ENCODE peak calls at places on chromosomes 16 and 17, in four cellular contexts. One of them, this sample, is unnamed.

GRCh38 chr17:42832213-42832933 is 824 bp upstream of the PSME3 start:
- DNase-seq in prostate gland: no peak
- DNase-seq in heart right ventricle: no peak
- DNase-seq in kidney epithelial cell: no peak
- DNase-seq in this sample: no peak

GRCh38 chr17:7179317-7180254 is at the start of gene ASGR1:
- DNase-seq in heart right ventricle: no peak
- DNase-seq in prostate gland: no peak
- DNase-seq in kidney epithelial cell: no peak
- DNase-seq in this sample: no peak

GRCh38 chr17:218711-219110 is 37.3 kb upstream of the DOC2B start:
- DNase-seq in heart right ventricle: no peak
- DNase-seq in kidney epithelial cell: no peak
- DNase-seq in prostate gland: no peak
- DNase-seq in this sample: peak

GRCh38 chr16:57430955-57431354 is 16.2 kb downstream of the CIAPIN1 start:
- DNase-seq in kidney epithelial cell: no peak
- DNase-seq in heart right ventricle: no peak
- DNase-seq in prostate gland: no peak
- DNase-seq in this sample: no peak

GRCh38 chr17:40015005-40015997 is at the start of gene CSF3:
- DNase-seq in kidney epithelial cell: no peak
- DNase-seq in prostate gland: no peak
- DNase-seq in heart right ventricle: no peak
- DNase-seq in this sample: peak

GRCh38 chr16:23901178-23902131 is 65.7 kb downstream of the PRKCB start:
- DNase-seq in heart right ventricle: no peak
- DNase-seq in kidney epithelial cell: no peak
- DNase-seq in prostate gland: no peak
- DNase-seq in this sample: peak

GRCh38 chr16:58713742-58714141 is 20.4 kb downstream of the GOT2 start:
- DNase-seq in kidney epithelial cell: no peak
- DNase-seq in prostate gland: no peak
- DNase-seq in heart right ventricle: no peak
- DNase-seq in this sample: no peak

GRCh38 chr17:21689604-21690003 is 2.7 kb upstream of the KCNJ18 start:
- DNase-seq in kidney epithelial cell: peak
- DNase-seq in heart right ventricle: no peak
- DNase-seq in prostate gland: no peak
- DNase-seq in this sample: peak

GRCh38 chr17:67506966-67507365 is 129.9 kb downstream of the PITPNC1 start:
- DNase-seq in heart right ventricle: no peak
- DNase-seq in kidney epithelial cell: no peak
- DNase-seq in prostate gland: no peak
- DNase-seq in this sample: no peak

GRCh38 chr17:45282683-45283644 is 21.1 kb upstream of the SPATA32 start:
- DNase-seq in kidney epithelial cell: no peak
- DNase-seq in prostate gland: no peak
- DNase-seq in heart right ventricle: peak
- DNase-seq in this sample: peak

GRCh38 chr16:50081428-50082018 is 15.8 kb downstream of the HEATR3 start:
- DNase-seq in heart right ventricle: no peak
- DNase-seq in kidney epithelial cell: no peak
- DNase-seq in prostate gland: no peak
- DNase-seq in this sample: no peak

GRCh38 chr16:84198401-84198800 is 7.4 kb downstream of the ADAD2 start:
- DNase-seq in heart right ventricle: no peak
- DNase-seq in prostate gland: no peak
- DNase-seq in kidney epithelial cell: no peak
- DNase-seq in this sample: no peak

GRCh38 chr17:9283909-9284308 is 262.6 kb downstream of the NTN1 start:
- DNase-seq in prostate gland: no peak
- DNase-seq in heart right ventricle: no peak
- DNase-seq in kidney epithelial cell: no peak
- DNase-seq in this sample: no peak

GRCh38 chr16:62642677-62643076 is 606.4 kb upstream of the CDH8 start:
- DNase-seq in heart right ventricle: no peak
- DNase-seq in kidney epithelial cell: no peak
- DNase-seq in prostate gland: no peak
- DNase-seq in this sample: no peak

GRCh38 chr17:74453665-74454196 is 12.7 kb upstream of the CD300A start:
- DNase-seq in heart right ventricle: no peak
- DNase-seq in prostate gland: no peak
- DNase-seq in kidney epithelial cell: no peak
- DNase-seq in this sample: no peak

GRCh38 chr17:27424516-27424915 is 31.7 kb upstream of the KSR1 start:
- DNase-seq in heart right ventricle: no peak
- DNase-seq in prostate gland: no peak
- DNase-seq in kidney epithelial cell: no peak
- DNase-seq in this sample: no peak

GRCh38 chr17:17877548-17878358 is 41.0 kb upstream of the SREBF1 start:
- DNase-seq in kidney epithelial cell: no peak
- DNase-seq in prostate gland: peak
- DNase-seq in heart right ventricle: peak
- DNase-seq in this sample: peak

DNA sequence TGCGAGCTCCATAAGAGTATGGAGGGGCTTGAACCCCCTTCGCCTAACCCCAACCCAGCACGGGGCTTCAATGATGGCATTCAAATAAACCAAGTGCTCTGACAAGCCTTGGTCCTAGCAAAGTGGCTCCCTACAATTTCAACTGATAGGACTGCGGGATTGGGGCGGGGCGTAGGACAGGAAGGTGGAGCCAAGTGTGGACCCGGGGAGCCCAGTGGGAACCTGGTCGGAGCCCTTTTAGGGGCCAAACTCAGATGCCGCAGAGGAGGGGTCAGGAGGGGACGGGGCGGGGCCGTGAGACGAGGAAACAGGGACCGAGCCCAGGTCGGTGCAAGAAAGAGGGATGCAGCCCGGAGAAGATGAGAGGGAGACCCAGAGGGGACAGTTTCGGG is 13.2 kb upstream of the CDIPT start:
- DNase-seq in kidney epithelial cell: no peak
- DNase-seq in prostate gland: no peak
- DNase-seq in heart right ventricle: no peak
- DNase-seq in this sample: no peak
- H3K4me3 ChIP-seq in kidney epithelial cell: no peak
- H3K4me3 ChIP-seq in prostate gland: no peak
- H3K4me3 ChIP-seq in heart right ventricle: no peak
- H3K4me3 ChIP-seq in this sample: no peak

GRCh38 chr17:32276217-32276616 is 10.6 kb downstream of the RHBDL3 start:
- DNase-seq in kidney epithelial cell: no peak
- DNase-seq in heart right ventricle: no peak
- DNase-seq in prostate gland: no peak
- DNase-seq in this sample: no peak
- H3K4me3 ChIP-seq in kidney epithelial cell: no peak
- H3K4me3 ChIP-seq in heart right ventricle: no peak
- H3K4me3 ChIP-seq in prostate gland: no peak
- H3K4me3 ChIP-seq in this sample: no peak

DNA sequence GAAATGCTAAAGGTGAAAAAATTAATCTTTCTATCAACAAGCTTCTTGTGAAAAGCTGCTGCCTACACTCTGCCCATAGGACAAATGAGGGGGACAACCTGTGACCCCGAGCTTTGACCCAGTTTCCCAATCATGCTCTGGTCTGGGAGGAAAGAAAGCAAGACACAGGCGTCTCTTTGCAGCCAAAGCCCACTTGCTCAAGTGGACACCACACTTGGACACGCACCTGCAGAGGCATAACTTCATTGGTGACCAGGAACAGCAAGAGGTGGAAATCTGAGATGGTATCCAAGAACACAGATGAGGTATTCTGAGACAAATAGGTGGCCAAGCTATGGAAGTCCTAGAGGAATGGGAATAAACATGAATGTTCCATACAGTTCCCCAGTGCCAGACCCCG is 15.0 kb upstream of the FAAP100 start:
- DNase-seq in kidney epithelial cell: no peak
- DNase-seq in heart right ventricle: no peak
- DNase-seq in prostate gland: no peak
- DNase-seq in this sample: no peak
- H3K4me3 ChIP-seq in kidney epithelial cell: no peak
- H3K4me3 ChIP-seq in heart right ventricle: no peak
- H3K4me3 ChIP-seq in prostate gland: no peak
- H3K4me3 ChIP-seq in this sample: no peak

GRCh38 chr16:88941933-88942909 is 34.8 kb downstream of the CBFA2T3 start:
- DNase-seq in kidney epithelial cell: no peak
- DNase-seq in heart right ventricle: peak
- DNase-seq in prostate gland: no peak
- DNase-seq in this sample: peak
- H3K4me3 ChIP-seq in kidney epithelial cell: no peak
- H3K4me3 ChIP-seq in heart right ventricle: peak
- H3K4me3 ChIP-seq in prostate gland: peak
- H3K4me3 ChIP-seq in this sample: peak

DNA sequence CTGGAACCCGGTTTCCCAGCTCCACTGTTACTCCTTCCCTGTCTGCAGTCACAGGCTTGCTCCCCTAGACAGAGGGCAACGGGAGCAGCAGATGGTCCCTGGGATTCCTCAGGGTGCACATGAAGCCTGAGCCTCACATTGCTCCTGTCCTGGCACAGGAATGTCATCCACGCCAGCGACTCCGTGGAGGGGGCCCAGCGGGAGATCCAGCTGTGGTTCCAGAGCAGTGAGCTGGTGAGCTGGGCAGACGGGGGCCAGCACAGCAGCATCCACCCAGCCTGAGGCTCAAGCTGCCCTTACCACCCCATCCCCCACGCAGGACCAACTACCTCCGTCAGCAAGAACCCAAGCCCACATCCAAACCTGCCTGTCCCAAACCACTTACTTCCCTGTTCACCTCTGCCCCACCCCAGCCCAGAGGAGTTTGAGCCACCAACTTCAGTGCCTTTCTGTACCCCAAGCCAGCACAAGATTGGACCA is 1.6 kb upstream of the DECR2 start:
- DNase-seq in kidney epithelial cell: no peak
- DNase-seq in prostate gland: no peak
- DNase-seq in heart right ventricle: no peak
- DNase-seq in this sample: peak
- H3K4me3 ChIP-seq in kidney epithelial cell: no peak
- H3K4me3 ChIP-seq in prostate gland: no peak
- H3K4me3 ChIP-seq in heart right ventricle: no peak
- H3K4me3 ChIP-seq in this sample: no peak

GRCh38 chr16:14304891-14305459 is 233.9 kb downstream of the MRTFB start:
- DNase-seq in kidney epithelial cell: no peak
- DNase-seq in prostate gland: no peak
- DNase-seq in heart right ventricle: no peak
- DNase-seq in this sample: no peak

GRCh38 chr16:14302031-14302398 is 230.9 kb downstream of the MRTFB start:
- DNase-seq in kidney epithelial cell: no peak
- DNase-seq in heart right ventricle: peak
- DNase-seq in prostate gland: no peak
- DNase-seq in this sample: peak

GRCh38 chr16:14302399-14303181 is 231.5 kb downstream of the MRTFB start:
- DNase-seq in kidney epithelial cell: no peak
- DNase-seq in heart right ventricle: peak
- DNase-seq in prostate gland: no peak
- DNase-seq in this sample: peak

GRCh38 chr16:14303182-14303618 is 232.1 kb downstream of the MRTFB start:
- DNase-seq in heart right ventricle: no peak
- DNase-seq in kidney epithelial cell: no peak
- DNase-seq in prostate gland: no peak
- DNase-seq in this sample: peak

GRCh38 chr16:14303654-14304394 is 232.7 kb downstream of the MRTFB start:
- DNase-seq in kidney epithelial cell: no peak
- DNase-seq in prostate gland: no peak
- DNase-seq in heart right ventricle: no peak
- DNase-seq in this sample: peak
- H3K4me3 ChIP-seq in kidney epithelial cell: peak
- H3K4me3 ChIP-seq in prostate gland: peak
- H3K4me3 ChIP-seq in heart right ventricle: peak
- H3K4me3 ChIP-seq in this sample: peak

GRCh38 chr17:1709403-1709891 is 730 bp downstream of the TLCD2 start:
- DNase-seq in prostate gland: no peak
- DNase-seq in kidney epithelial cell: no peak
- DNase-seq in heart right ventricle: no peak
- DNase-seq in this sample: no peak
- H3K4me3 ChIP-seq in prostate gland: peak
- H3K4me3 ChIP-seq in kidney epithelial cell: peak
- H3K4me3 ChIP-seq in heart right ventricle: peak
- H3K4me3 ChIP-seq in this sample: peak

This sample was measured in right cardiac atrium.